ENCODE peak calls at places on chromosomes 1 and 21, in seven cellular contexts. G is aorta; N is breast epithelium; M is uterus; S is CD8-positive, alpha-beta T cell; K is lower lobe of right lung; F is naive thymus-derived CD4-positive, alpha-beta T cell. L is an unnamed sample. For H3K36me3, the result is how much of the 10 kb centered on the place peaks cover.

GRCh38 chr1:206792939-206793607 is 20.8 kb upstream of the IL10 start:
- DNase-seq in G (no peak), N (no peak), M (no peak), S (no peak), K (no peak), F (no peak), L (no peak)

GRCh38 chr1:53656062-53656915 is 82.7 kb downstream of the GLIS1 start:
- DNase-seq in G (peak), N (no peak), M (no peak), S (no peak), K (no peak), F (no peak), L (no peak)

GRCh38 chr1:161225534-161226319 is at the start of gene TOMM40L:
- DNase-seq in G (peak), N (peak), M (peak), S (peak), K (peak), F (peak), L (peak)

GRCh38 chr1:159554681-159555080 is 18.9 kb upstream of the OR10J5 start:
- DNase-seq in G (no peak), N (no peak), M (no peak), S (no peak), K (no peak), F (no peak), L (no peak)

GRCh38 chr1:159214149-159214760 is 9.6 kb downstream of the ACKR1 start:
- DNase-seq in G (no peak), N (peak), M (no peak), S (no peak), K (no peak), F (peak), L (no peak)

GRCh38 chr1:1479547-1480483 is 8.2 kb downstream of the ATAD3B start:
- DNase-seq in G (no peak), N (no peak), M (no peak), S (no peak), K (no peak), F (no peak), L (no peak)

GRCh38 chr1:88683516-88683847 is 591 bp upstream of the PKN2 start:
- DNase-seq in G (peak), N (peak), M (peak), S (peak), K (peak), F (no peak), L (no peak)

GRCh38 chr1:8660455-8660854 is 157.0 kb downstream of the RERE start:
- DNase-seq in G (peak), N (no peak), M (peak), S (no peak), K (no peak), F (no peak), L (no peak)

GRCh38 chr21:29737188-29737587 is 202.6 kb downstream of the GRIK1 start:
- DNase-seq in G (no peak), N (no peak), M (no peak), S (no peak), K (no peak), F (no peak), L (no peak)

GRCh38 chr1:27719286-27720251 is 6.2 kb upstream of the FAM76A start:
- DNase-seq in G (no peak), N (no peak), M (no peak), S (no peak), K (no peak), F (peak), L (no peak)

GRCh38 chr1:27725374-27726172 is at the start of gene FAM76A:
- DNase-seq in G (peak), N (peak), M (peak), S (peak), K (peak), F (peak), L (peak)

GRCh38 chr1:27726173-27726793 is 522 bp downstream of the FAM76A start:
- DNase-seq in G (peak), N (peak), M (peak), S (peak), K (peak), F (no peak), L (peak)

GRCh38 chr1:27727126-27727525 is 1.4 kb downstream of the FAM76A start:
- DNase-seq in G (no peak), N (no peak), M (no peak), S (no peak), K (no peak), F (no peak), L (no peak)

DNA sequence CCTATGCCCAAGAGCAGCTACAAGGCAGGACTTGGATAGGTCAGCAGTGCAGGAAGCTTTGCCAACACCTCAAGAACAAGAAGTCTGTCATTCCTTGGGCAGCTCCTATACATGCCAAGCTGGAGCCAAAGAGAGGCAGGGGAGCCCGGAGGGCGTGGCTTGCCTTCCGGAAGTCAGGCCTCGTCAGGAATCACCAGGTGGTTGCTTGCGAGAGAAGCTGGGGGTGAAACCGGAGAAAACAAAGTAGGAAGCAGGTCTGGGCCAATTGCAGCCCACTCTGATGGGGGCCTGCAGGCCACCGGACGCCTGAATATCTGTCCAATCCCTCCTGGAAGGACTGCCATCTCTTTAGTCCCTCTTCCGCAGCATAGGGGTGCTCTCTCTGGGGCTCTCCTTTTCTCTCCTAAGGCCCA is 794 bp upstream of the FAM76A start:
- DNase-seq in G (peak), N (peak), M (peak), S (peak), K (peak), F (no peak), L (no peak)
- H3K4me3 ChIP-seq in G (no peak), N (peak), M (peak), S (peak), K (peak), F (peak), L (peak)

GRCh38 chr1:39575191-39576015 is 1.2 kb downstream of the PABPC4 start:
- DNase-seq in G (peak), N (peak), M (peak), S (peak), K (peak), F (peak), L (peak)
- H3K27ac ChIP-seq in G (peak), N (peak), M (peak), S (peak), K (peak), F (peak), L (peak)

DNA sequence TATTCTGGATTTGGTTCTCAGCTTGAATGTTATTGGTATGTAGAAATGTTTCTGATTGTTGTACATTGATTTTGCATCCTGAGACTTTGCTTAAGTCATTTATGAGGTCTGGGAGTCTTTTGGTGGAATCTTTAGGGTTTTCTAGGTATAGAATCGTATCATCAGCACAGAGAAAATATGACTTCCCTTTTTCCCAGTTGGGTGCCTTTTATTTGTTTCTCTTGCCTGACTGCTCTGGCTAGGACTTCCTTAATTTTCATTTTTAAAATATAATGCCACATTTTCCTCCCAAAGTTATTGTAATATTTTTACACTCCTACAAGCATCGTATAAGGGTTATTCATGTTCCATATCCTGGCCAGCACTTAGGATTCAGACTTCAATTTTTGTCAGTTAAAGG is 111.1 kb downstream of the FNBP1L start:
- DNase-seq in G (no peak), N (no peak), M (no peak), S (no peak), K (no peak), F (no peak), L (no peak)
- H3K36me3 ChIP-seq in G (under half), N (under half), M (under half), S (under half), K (under half), F (under half), L (under half)

GRCh38 chr1:56573311-56573710 is 6.1 kb downstream of the PLPP3 start:
- DNase-seq in G (no peak), N (no peak), M (no peak), S (no peak), K (no peak), F (no peak), L (no peak)
- H3K4me3 ChIP-seq in G (peak), N (peak), M (no peak), S (no peak), K (peak), F (no peak), L (no peak)

GRCh38 chr1:15584489-15585363 is at the start of gene AGMAT:
- DNase-seq in G (peak), N (no peak), M (peak), S (peak), K (peak), F (peak), L (peak)
- H3K27ac ChIP-seq in G (no peak), N (no peak), M (no peak), S (peak), K (no peak), F (peak), L (peak)

GRCh38 chr1:233256789-233257188 is 38.7 kb downstream of the PCNX2 start:
- DNase-seq in G (no peak), N (no peak), M (no peak), S (no peak), K (no peak), F (no peak), L (no peak)
- H3K36me3 ChIP-seq in G (under half), N (under half), M (under half), S (under half), K (under half), F (under half), L (under half)

DNA sequence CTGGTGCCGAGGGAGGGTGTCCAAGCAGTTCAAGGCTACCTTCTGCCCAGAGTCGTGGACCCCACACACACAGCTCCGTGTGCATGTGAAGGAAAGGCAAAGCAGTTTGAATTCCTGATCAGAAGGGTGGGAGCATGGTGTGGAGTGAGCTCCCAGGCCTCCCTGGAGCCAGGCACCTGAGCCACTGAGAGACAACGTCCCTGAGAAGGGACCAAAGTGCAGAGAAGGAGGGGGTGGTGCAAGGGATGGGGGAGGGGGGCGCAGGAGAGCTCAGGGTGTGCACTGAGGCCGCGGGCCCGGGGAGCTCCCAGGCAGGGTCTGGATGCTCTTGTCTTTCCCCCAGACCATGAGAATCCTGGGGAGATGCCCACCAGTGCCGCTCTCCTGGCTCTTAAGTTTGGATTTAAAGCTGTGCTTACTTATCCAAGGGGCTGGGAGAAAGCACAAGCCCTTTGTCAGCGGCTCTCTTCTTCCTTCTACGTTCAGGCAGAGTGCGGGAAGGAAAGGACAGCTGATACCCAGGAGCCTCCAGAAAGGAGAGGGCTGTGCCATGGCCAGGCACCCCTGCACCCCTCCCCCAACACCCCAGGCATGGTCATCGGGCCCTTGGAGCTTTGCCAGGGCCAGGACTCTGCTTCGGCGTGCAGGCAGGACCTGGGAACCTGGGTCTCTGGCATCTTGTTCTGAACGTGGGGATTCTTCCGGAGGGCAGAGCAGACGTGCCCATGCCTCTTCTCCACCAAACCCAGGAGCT is 24.1 kb downstream of the ACTA1 start:
- DNase-seq in G (no peak), N (no peak), M (no peak), S (no peak), K (no peak), F (no peak), L (no peak)
- H3K4me3 ChIP-seq in G (no peak), N (no peak), M (no peak), S (no peak), K (no peak), F (no peak), L (no peak)

GRCh38 chr21:45942011-45942546 is 39.5 kb upstream of the COL6A1 start:
- DNase-seq in G (no peak), N (no peak), M (no peak), S (no peak), K (no peak), F (no peak), L (no peak)

GRCh38 chr21:45940621-45941337 is 40.8 kb upstream of the COL6A1 start:
- DNase-seq in G (no peak), N (no peak), M (no peak), S (no peak), K (no peak), F (no peak), L (no peak)

GRCh38 chr21:45940091-45940490 is 41.5 kb upstream of the COL6A1 start:
- DNase-seq in G (no peak), N (no peak), M (no peak), S (no peak), K (no peak), F (no peak), L (no peak)

GRCh38 chr21:45942755-45943629 is 38.6 kb upstream of the COL6A1 start:
- DNase-seq in G (no peak), N (no peak), M (no peak), S (no peak), K (no peak), F (no peak), L (no peak)

DNA sequence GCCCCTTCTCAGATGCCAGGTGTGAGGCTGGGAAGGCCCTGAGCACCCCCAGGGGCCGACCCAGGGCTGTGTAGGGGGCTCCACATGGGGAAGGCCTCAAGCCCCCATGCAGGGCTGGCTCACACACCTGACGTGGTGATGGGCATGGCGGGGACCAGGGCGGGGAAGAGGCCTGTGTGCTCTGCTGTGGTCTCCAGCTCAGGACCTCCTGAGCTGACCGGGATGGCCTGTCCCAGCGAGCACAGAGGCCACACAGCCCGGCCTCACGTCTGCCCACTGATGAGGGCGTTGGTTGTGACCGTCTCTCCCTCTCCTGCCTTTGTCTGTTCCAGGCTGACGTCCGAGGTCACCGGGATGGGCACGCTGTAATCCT is 40.2 kb upstream of the COL6A1 start:
- DNase-seq in G (no peak), N (no peak), M (no peak), S (no peak), K (no peak), F (no peak), L (no peak)
- H3K27ac ChIP-seq in G (no peak), N (no peak), M (no peak), S (no peak), K (no peak), F (no peak), L (no peak)

DNA sequence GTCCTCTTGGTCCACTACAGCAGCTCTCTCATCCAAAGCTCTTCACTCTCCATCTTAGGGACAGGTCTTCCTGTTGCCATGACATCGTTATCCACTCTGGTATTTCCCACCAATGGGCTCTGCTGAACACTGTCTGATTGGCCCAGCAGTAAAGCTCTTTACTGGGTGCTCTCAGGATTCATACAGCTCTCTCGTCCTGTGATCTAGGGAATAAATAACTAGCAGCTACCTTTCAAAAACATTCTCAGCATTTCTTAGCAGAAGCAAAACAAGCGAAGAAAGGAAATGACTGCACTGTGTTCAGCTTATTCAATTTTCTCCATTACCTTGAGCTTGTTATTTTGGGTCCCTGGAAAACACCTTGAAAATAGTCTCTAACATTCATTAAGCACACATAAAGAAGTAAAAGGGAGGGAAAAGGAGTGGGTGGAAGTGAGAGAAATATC is 163.5 kb upstream of the SGIP1 start:
- DNase-seq in G (no peak), N (no peak), M (no peak), S (no peak), K (no peak), F (no peak), L (no peak)
- H3K36me3 ChIP-seq in G (under half), N (under half), M (under half), S (under half), K (half or more), F (under half), L (half or more)